ENCODE peak calls at places on chromosome 13, in seven cellular contexts. Q is RWPE1, S is epithelial cell of proximal tubule, C is HFFc6, V is keratinocyte, M is right lobe of liver, K is D721Med. X is an unnamed sample.

GRCh38 chr13:97165527-97166425 is 56.4 kb upstream of the MBNL2 start:
- DNase-seq in K (no peak), S (no peak), M (no peak), V (no peak), Q (no peak), C (no peak), X (no peak)

GRCh38 chr13:74070065-74070464 is 64.1 kb downstream of the KLF12 start:
- DNase-seq in V (no peak), M (no peak), K (no peak), C (no peak), S (no peak), Q (no peak), X (no peak)

GRCh38 chr13:79777504-79777903 is 296.5 kb downstream of the NDFIP2 start:
- DNase-seq in V (no peak), S (no peak), M (no peak), K (no peak), C (no peak), Q (no peak), X (no peak)

GRCh38 chr13:97295279-97296182 is 73.4 kb downstream of the MBNL2 start:
- DNase-seq in S (no peak), K (no peak), C (peak), M (no peak), Q (peak), V (no peak), X (no peak)

GRCh38 chr13:49580980-49581680 is 4.2 kb downstream of the RCBTB1 start:
- DNase-seq in V (no peak), K (peak), Q (no peak), M (no peak), S (no peak), C (no peak), X (no peak)

GRCh38 chr13:112637017-112637801 is 49.3 kb upstream of the TUBGCP3 start:
- DNase-seq in C (no peak), V (no peak), S (no peak), K (no peak), Q (no peak), M (no peak), X (no peak)

GRCh38 chr13:49368688-49369087 is 75.2 kb downstream of the CAB39L start:
- DNase-seq in S (no peak), K (no peak), V (no peak), C (no peak), Q (no peak), M (no peak), X (no peak)

GRCh38 chr13:95154441-95154886 is 146.8 kb downstream of the ABCC4 start:
- DNase-seq in Q (peak), M (no peak), V (peak), C (peak), S (no peak), K (no peak), X (no peak)

GRCh38 chr13:80363890-80364503 is 23.1 kb upstream of the SPRY2 start:
- DNase-seq in M (no peak), C (no peak), S (no peak), Q (peak), K (no peak), V (no peak), X (no peak)

GRCh38 chr13:32639502-32640105 is 53.4 kb downstream of the PDS5B start:
- DNase-seq in Q (peak), V (peak), C (peak), K (no peak), S (no peak), M (peak), X (no peak)

GRCh38 chr13:98466634-98467236 is 110.2 kb downstream of the STK24 start:
- DNase-seq in C (peak), K (peak), M (no peak), V (no peak), S (no peak), Q (peak), X (no peak)

GRCh38 chr13:98707309-98707999 is 45.0 kb downstream of the SLC15A1 start:
- DNase-seq in C (no peak), Q (no peak), M (no peak), V (no peak), K (no peak), S (no peak), X (no peak)

GRCh38 chr13:46109451-46109850 is 4.6 kb upstream of the CPB2 start:
- DNase-seq in K (no peak), Q (no peak), S (no peak), C (no peak), M (no peak), V (no peak), X (no peak)

GRCh38 chr13:38804061-38804460 is 117.2 kb downstream of the FREM2 start:
- DNase-seq in C (no peak), V (no peak), K (no peak), M (no peak), S (peak), Q (no peak), X (no peak)

GRCh38 chr13:98665638-98665995 is 86.9 kb downstream of the SLC15A1 start:
- DNase-seq in V (no peak), M (no peak), C (no peak), S (no peak), Q (no peak), K (no peak), X (no peak)

GRCh38 chr13:77548095-77548494 is 12.6 kb downstream of the SCEL start:
- DNase-seq in Q (no peak), M (no peak), S (no peak), K (no peak), V (no peak), C (no peak), X (no peak)

GRCh38 chr13:27339299-27339698 is 68.7 kb downstream of the RASL11A start:
- DNase-seq in V (no peak), C (no peak), Q (peak), M (no peak), S (no peak), K (peak), X (no peak)

GRCh38 chr13:42600943-42601342 is 27.0 kb downstream of the TNFSF11 start:
- DNase-seq in Q (no peak), M (no peak), K (no peak), V (no peak), C (no peak), S (no peak), X (no peak)

GRCh38 chr13:34159946-34160345 is 342.0 kb downstream of the RFC3 start:
- DNase-seq in S (no peak), Q (no peak), M (no peak), C (no peak), V (no peak), K (no peak), X (no peak)

GRCh38 chr13:42847891-42848663 is 66.7 kb downstream of the FAM216B start:
- DNase-seq in K (no peak), C (no peak), V (no peak), Q (no peak), M (no peak), S (no peak), X (no peak)

GRCh38 chr13:20405691-20406090 is 120.0 kb downstream of the CRYL1 start:
- DNase-seq in K (no peak), Q (peak), C (no peak), V (no peak), S (no peak), M (no peak), X (no peak)

GRCh38 chr13:95122063-95122462 is 179.2 kb downstream of the ABCC4 start:
- DNase-seq in V (no peak), C (peak), M (no peak), S (no peak), K (no peak), Q (no peak), X (no peak)

GRCh38 chr13:46341112-46341711 is 45.8 kb downstream of the RUBCNL start:
- DNase-seq in M (no peak), C (peak), V (no peak), K (no peak), Q (no peak), S (peak), X (no peak)

GRCh38 chr13:97385854-97386253 is 48.1 kb upstream of the RAP2A start:
- DNase-seq in C (no peak), Q (peak), V (peak), M (no peak), S (no peak), K (no peak), X (no peak)

GRCh38 chr13:95530178-95530577 is 22.3 kb upstream of the CLDN10 start:
- DNase-seq in S (peak), Q (peak), K (no peak), M (no peak), C (no peak), V (no peak), X (no peak)

GRCh38 chr13:99798756-99799155 is 172.8 kb downstream of the ZIC5 start:
- DNase-seq in S (no peak), Q (no peak), K (no peak), C (no peak), M (no peak), V (no peak), X (no peak)

GRCh38 chr13:20911037-20911436 is 8.5 kb upstream of the XPO4 start:
- DNase-seq in V (no peak), Q (no peak), M (no peak), K (no peak), C (no peak), S (no peak), X (no peak)

GRCh38 chr13:40975441-40975840 is 43.7 kb downstream of the ELF1 start:
- DNase-seq in K (no peak), S (no peak), Q (no peak), C (no peak), M (no peak), V (no peak), X (no peak)

GRCh38 chr13:71879129-71879535 is 12.1 kb upstream of the DACH1 start:
- DNase-seq in C (no peak), M (no peak), K (no peak), S (no peak), V (no peak), Q (no peak), X (no peak)

GRCh38 chr13:84917252-84917878 is 881.9 kb downstream of the SLITRK6 start:
- DNase-seq in S (no peak), Q (peak), K (no peak), C (no peak), V (no peak), M (no peak), X (no peak)
- TF ChIP-seq CTCF in S (no peak), Q (peak), K (peak), C (peak), V (no peak), M (peak), X (peak)

GRCh38 chr13:52852444-52852843 is 4.0 kb upstream of the PCDH8 start:
- DNase-seq in K (no peak), C (no peak), M (no peak), S (no peak), V (no peak), Q (no peak), X (no peak)

GRCh38 chr13:52848455-52849190 is at the start of gene PCDH8:
- DNase-seq in K (peak), V (no peak), Q (no peak), C (no peak), M (no peak), S (no peak), X (no peak)

GRCh38 chr13:52849727-52850395 is 1.4 kb upstream of the PCDH8 start:
- DNase-seq in V (no peak), M (no peak), S (no peak), C (no peak), K (no peak), Q (no peak), X (no peak)

GRCh38 chr13:52851153-52851962 is 2.9 kb upstream of the PCDH8 start:
- DNase-seq in Q (peak), C (no peak), S (no peak), K (no peak), V (no peak), M (peak), X (no peak)

DNA sequence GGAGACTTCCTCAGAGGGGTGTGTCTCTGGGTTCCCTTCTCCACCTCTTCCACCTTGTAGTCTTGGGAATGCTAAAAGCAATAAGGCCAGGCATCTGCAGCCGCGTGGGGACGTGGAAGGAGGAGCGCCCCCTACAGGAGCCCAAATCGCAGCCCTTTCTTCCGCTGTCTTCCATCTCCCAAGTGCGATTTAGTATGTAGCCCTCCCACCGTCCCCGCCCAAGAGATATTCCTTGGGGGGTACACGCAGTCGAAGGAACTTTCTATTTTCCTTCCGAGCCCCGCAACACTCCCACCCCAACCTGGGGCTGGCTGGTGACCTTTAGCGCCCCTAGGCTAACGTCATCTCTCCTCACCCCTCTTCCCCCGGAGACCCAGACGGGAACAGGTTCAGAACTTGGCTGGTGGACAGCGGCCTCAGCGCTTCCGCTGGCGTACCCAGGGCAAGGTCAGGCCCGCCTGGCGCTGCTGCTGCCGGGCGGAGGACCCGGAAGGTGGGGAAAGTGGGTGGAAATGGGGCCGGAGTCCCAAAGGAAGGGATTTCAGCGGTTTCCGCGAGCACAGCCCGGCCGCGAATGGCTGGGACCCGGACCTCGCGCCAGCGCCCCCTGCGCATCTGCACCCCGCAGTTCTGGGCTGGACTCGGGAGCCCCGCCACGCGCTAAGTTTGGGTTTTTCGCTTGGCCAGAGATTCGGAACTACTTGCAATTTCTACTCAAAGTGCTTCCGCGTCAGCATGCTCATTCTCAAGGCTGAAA is 2.1 kb upstream of the PCDH8 start:
- DNase-seq in K (no peak), V (no peak), S (no peak), C (no peak), Q (peak), M (peak), X (no peak)
- TF ChIP-seq CTCF in K (peak), V (peak), S (no peak), C (peak), Q (no peak), M (no peak), X (no peak)

GRCh38 chr13:51841732-51842131 is 3.2 kb downstream of the TMEM272 start:
- DNase-seq in K (no peak), S (no peak), V (no peak), C (no peak), Q (no peak), M (no peak), X (no peak)

GRCh38 chr13:51846756-51847155 is 1.8 kb upstream of the TMEM272 start:
- DNase-seq in Q (no peak), M (no peak), S (no peak), K (no peak), C (no peak), V (no peak), X (no peak)

GRCh38 chr13:51843529-51843928 is 1.4 kb downstream of the TMEM272 start:
- DNase-seq in V (no peak), K (no peak), C (no peak), M (no peak), S (no peak), Q (no peak), X (no peak)

GRCh38 chr13:51845574-51846318 is 769 bp upstream of the TMEM272 start:
- DNase-seq in V (no peak), Q (no peak), K (no peak), M (no peak), S (no peak), C (no peak), X (no peak)

DNA sequence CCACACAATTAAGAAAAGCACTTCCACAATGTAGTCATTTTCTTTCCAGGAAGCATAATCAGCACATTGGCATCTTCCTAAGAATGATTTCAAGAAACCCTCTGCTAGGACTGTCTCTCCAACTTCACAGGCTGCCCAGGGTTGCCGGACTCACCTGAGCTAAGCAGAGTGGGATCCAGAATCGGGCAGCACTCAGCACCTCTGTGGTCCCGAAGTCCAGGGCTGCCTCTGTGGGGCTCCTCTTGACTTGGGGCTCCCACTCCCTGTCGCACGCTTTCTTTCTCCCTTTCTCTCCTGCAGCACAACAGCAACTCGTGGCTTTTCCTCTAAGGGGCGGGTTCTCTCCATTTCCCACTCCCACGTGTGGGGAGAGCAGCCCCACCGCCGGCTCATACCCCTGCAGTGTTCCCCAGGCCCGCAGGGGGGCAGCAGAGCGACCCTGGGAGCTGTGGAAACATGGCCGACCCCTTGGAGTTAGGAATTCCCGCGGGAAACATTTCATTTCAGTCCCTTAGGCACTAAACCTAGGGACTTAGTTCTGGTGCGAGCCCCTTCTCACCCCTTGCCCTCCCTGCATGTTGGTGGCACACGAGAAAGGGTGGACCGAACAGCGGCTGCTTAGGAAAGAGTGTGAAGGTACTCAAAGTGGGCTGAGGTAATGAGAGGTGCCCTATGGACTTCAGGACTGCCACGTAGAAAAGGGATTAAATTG is at the start of gene TMEM272:
- DNase-seq in C (no peak), K (peak), Q (peak), V (no peak), M (peak), S (no peak), X (no peak)
- TF ChIP-seq CTCF in C (peak), K (peak), Q (peak), V (peak), M (peak), S (peak), X (peak)

DNA sequence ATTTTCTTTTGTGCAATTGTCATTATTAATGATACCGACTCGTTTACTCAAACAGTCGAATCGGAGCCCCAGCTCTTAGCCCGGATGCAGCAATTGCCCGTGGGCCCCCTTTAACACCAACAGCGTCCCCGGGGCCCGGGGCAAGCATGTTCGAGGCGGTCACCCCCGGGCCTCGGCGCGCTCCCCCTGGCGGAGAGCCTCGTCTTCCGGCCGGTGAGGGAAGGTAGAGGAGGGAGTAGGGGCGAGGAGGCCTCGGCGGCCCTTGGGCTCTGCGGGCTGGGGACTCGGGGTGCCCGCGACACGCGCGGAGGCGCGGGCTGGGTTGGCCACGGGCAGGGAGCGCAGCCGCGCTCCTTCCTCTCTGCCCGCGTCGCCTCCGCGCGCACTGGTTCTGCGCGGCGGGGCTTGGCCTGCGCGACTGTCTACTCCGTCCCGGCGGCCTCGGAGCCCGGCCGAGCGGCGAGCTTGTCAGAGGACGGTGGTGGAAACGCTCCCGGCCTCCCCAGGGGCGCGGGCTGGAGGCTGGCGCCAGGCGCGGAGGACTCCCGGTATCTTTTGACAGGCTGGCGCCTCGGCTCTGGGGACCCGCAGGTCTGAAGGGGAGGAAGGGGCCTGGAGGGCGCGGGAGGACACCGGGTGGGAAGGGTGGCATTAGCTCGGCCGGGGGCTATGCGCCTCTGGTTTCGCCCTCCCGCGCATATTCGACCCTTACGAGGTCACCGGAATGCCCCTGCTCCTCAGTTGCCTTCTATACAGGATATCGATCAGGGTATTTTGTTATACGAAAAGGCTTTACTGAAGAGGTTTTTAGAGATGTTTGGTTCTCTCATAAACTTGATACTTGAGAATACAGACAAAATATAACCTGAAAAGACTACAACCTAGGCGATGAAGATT is 1.5 kb downstream of the BIVM start:
- DNase-seq in K (peak), Q (peak), S (no peak), V (no peak), M (peak), C (peak), X (peak)
- TF ChIP-seq CTCF in K (peak), Q (peak), S (peak), V (peak), M (peak), C (peak), X (peak)

DNA sequence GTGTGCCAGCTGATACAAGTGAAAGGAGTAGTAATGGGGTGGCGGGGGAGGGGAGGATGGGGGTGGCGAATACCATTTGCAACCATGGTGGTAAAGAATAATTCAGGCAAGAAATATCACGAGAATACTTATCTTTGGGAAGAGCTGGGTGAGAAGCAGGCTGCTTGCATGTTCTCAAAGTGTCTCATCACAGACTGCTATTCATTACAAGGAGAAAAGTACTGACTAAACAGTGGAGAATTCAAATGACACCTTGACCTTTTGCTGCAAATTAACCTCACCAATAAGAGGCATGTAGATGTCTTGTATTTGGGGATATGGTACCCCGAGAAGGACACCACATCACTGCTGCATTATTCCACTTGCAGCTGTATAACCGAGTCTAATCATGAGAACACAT is 585.7 kb upstream of the GPC6 start:
- DNase-seq in K (no peak), V (no peak), M (no peak), Q (no peak), C (no peak), S (peak), X (no peak)
- TF ChIP-seq CTCF in K (no peak), V (no peak), M (no peak), Q (no peak), C (no peak), S (no peak), X (no peak)

GRCh38 chr13:111037838-111038397 is 77.2 kb upstream of the ARHGEF7 start:
- DNase-seq in V (no peak), S (no peak), Q (no peak), C (no peak), K (no peak), M (no peak), X (no peak)
- TF ChIP-seq CTCF in V (no peak), S (no peak), Q (no peak), C (no peak), K (no peak), M (no peak), X (no peak)

GRCh38 chr13:59094149-59094548 is 1069.6 kb downstream of the DIAPH3 start:
- DNase-seq in S (no peak), V (no peak), K (no peak), Q (peak), M (no peak), C (no peak), X (no peak)

GRCh38 chr13:59086147-59086546 is 1077.6 kb downstream of the DIAPH3 start:
- DNase-seq in M (no peak), C (no peak), K (no peak), S (no peak), V (no peak), Q (no peak), X (no peak)

GRCh38 chr13:59088716-59089115 is 1075.0 kb downstream of the DIAPH3 start:
- DNase-seq in S (no peak), Q (no peak), V (no peak), M (no peak), K (no peak), C (no peak), X (no peak)
- TF ChIP-seq CTCF in S (no peak), Q (no peak), V (no peak), M (no peak), K (no peak), C (no peak), X (no peak)